ENCODE peak calls at places on chromosomes 6 and 20, in ten cellular contexts. L is brain microvascular endothelial cell, Z is ovary, A is neural crest cell, P is suprapubic skin, U is endodermal cell, E is cardiac fibroblast, J is Calu3, Y is choroid plexus epithelial cell, C is mesothelial cell of epicardium. T is an unnamed sample.

GRCh38 chr6:164107297-164107995 is 692.9 kb downstream of the QKI start:
- DNase-seq in L (no peak), A (no peak), E (peak), U (no peak), J (no peak), Z (no peak), C (no peak), Y (peak), P (no peak), T (no peak)

GRCh38 chr6:24931752-24932691 is 3.7 kb downstream of the RIPOR2 start:
- DNase-seq in P (no peak), Y (peak), J (no peak), E (peak), U (peak), L (no peak), A (no peak), Z (no peak), C (no peak), T (no peak)

GRCh38 chr6:13488015-13488895 is 855 bp upstream of the GFOD1 start:
- DNase-seq in A (peak), L (peak), P (no peak), C (no peak), E (peak), Y (peak), J (peak), Z (peak), U (peak), T (peak)

GRCh38 chr20:9660236-9660868 is 146.0 kb downstream of the LAMP5 start:
- DNase-seq in U (peak), E (no peak), L (no peak), J (peak), Z (no peak), P (no peak), Y (peak), A (peak), C (peak), T (no peak)

GRCh38 chr20:63625771-63626423 is 1.0 kb downstream of the GMEB2 start:
- DNase-seq in U (peak), E (peak), J (peak), C (no peak), Z (peak), A (no peak), L (peak), P (no peak), Y (peak), T (no peak)

GRCh38 chr20:1426231-1426849 is 33.5 kb upstream of the FKBP1A start:
- DNase-seq in J (no peak), C (no peak), A (no peak), L (no peak), P (no peak), U (no peak), E (no peak), Z (no peak), Y (no peak), T (no peak)

GRCh38 chr6:20919677-20920385 is 385.6 kb downstream of the CDKAL1 start:
- DNase-seq in A (no peak), P (no peak), Y (peak), U (no peak), Z (no peak), J (no peak), C (no peak), E (no peak), L (peak), T (no peak)

GRCh38 chr20:9015984-9016324 is 52.9 kb upstream of the PLCB4 start:
- DNase-seq in P (no peak), C (no peak), A (no peak), E (peak), J (no peak), Y (peak), U (no peak), Z (no peak), L (no peak), T (no peak)

GRCh38 chr6:170403451-170403850 is 96.9 kb downstream of the FAM120B start:
- DNase-seq in P (no peak), L (peak), U (peak), E (peak), Y (peak), C (no peak), J (no peak), A (peak), Z (no peak), T (no peak)

GRCh38 chr6:159056432-159056831 is 11.6 kb upstream of the TAGAP start:
- DNase-seq in U (no peak), Z (no peak), J (no peak), P (no peak), A (no peak), C (no peak), L (no peak), Y (no peak), E (no peak), T (no peak)

GRCh38 chr20:31572042-31572700 is 32.9 kb upstream of the ID1 start:
- DNase-seq in E (no peak), J (no peak), A (no peak), P (no peak), C (peak), Y (no peak), L (no peak), Z (no peak), U (no peak), T (no peak)

GRCh38 chr6:137927777-137928218 is 60.7 kb downstream of the TNFAIP3 start:
- DNase-seq in A (no peak), J (no peak), E (peak), L (peak), P (no peak), Z (no peak), U (no peak), C (no peak), Y (peak), T (no peak)

GRCh38 chr6:57085441-57085840 is 4.5 kb upstream of the ZNF451 start:
- DNase-seq in U (no peak), A (no peak), L (no peak), C (no peak), P (no peak), J (no peak), Z (no peak), E (no peak), Y (no peak), T (no peak)

GRCh38 chr6:110526731-110527130 is 50.3 kb upstream of the SLC22A16 start:
- DNase-seq in A (no peak), U (no peak), Y (no peak), L (no peak), P (no peak), Z (no peak), C (no peak), E (no peak), J (no peak), T (no peak)
- TF ChIP-seq CTCF in A (no peak), U (no peak), Y (no peak), L (no peak), P (no peak), Z (no peak), C (no peak), E (no peak), J (no peak), T (no peak)

GRCh38 chr20:43658723-43659419 is 8.0 kb upstream of the MYBL2 start:
- DNase-seq in Y (no peak), P (no peak), L (no peak), E (no peak), Z (no peak), A (no peak), U (peak), C (no peak), J (no peak), T (no peak)
- TF ChIP-seq CTCF in Y (peak), P (no peak), L (peak), E (no peak), Z (no peak), A (peak), U (peak), C (no peak), J (no peak), T (no peak)

GRCh38 chr6:30974488-30975252 is 8.8 kb upstream of the MUC21 start:
- DNase-seq in Y (no peak), Z (no peak), E (no peak), A (no peak), J (no peak), U (peak), C (no peak), P (no peak), L (no peak), T (no peak)
- TF ChIP-seq CTCF in Y (no peak), Z (no peak), E (no peak), A (no peak), J (no peak), U (peak), C (no peak), P (no peak), L (peak), T (no peak)

GRCh38 chr6:144548525-144548924 is 263.4 kb downstream of the UTRN start:
- DNase-seq in Y (no peak), E (no peak), J (no peak), A (no peak), L (no peak), C (no peak), P (no peak), Z (no peak), U (no peak), T (no peak)
- TF ChIP-seq CTCF in Y (no peak), E (no peak), J (no peak), A (no peak), L (no peak), C (no peak), P (no peak), Z (no peak), U (no peak), T (no peak)

GRCh38 chr6:73123632-73124329 is 101.5 kb downstream of the KHDC1L start:
- DNase-seq in Z (no peak), E (no peak), A (no peak), Y (no peak), J (no peak), P (no peak), C (no peak), L (no peak), U (no peak), T (no peak)

GRCh38 chr6:73116330-73116729 is 109.0 kb downstream of the KHDC1L start:
- DNase-seq in E (no peak), C (no peak), L (no peak), Y (no peak), J (no peak), P (no peak), U (no peak), Z (no peak), A (no peak), T (no peak)

GRCh38 chr6:73121421-73121993 is 103.8 kb downstream of the KHDC1L start:
- DNase-seq in E (peak), U (no peak), Y (peak), C (no peak), A (no peak), P (no peak), J (no peak), Z (no peak), L (peak), T (no peak)
- TF ChIP-seq CTCF in E (peak), U (peak), Y (peak), C (no peak), A (no peak), P (no peak), J (no peak), Z (no peak), L (peak), T (no peak)

GRCh38 chr6:50843842-50844241 is 25.2 kb downstream of the TFAP2B start:
- DNase-seq in A (no peak), C (no peak), Z (no peak), Y (no peak), J (no peak), E (no peak), L (no peak), U (peak), P (no peak), T (no peak)
- TF ChIP-seq CTCF in A (peak), C (no peak), Z (no peak), Y (no peak), J (no peak), E (no peak), L (no peak), U (peak), P (no peak), T (no peak)